ENCODE peak calls at places on chromosomes 12 and 14, in ten cellular contexts. H is uterus; W is A549; I is Panc1; J is CD4-positive, alpha-beta memory T cell; M is cardiac muscle cell; N is BE2C; E is endothelial cell of umbilical vein; L is neural progenitor cell; C is CD4-positive, CD25-positive, alpha-beta regulatory T cell. U is an unnamed sample.

GRCh38 chr12:114799574-114800487 is 115.9 kb upstream of the TBX3 start:
- DNase-seq in H (no peak), W (peak; percentile 44), I (no peak), J (no peak), M (peak; percentile 96), N (peak; percentile 51), E (no peak), L (peak; percentile 71), C (no peak), U (no peak)

GRCh38 chr14:71703477-71703876 is 228.8 kb upstream of the RGS6 start:
- DNase-seq in H (no peak), W (no peak), I (no peak), J (no peak), M (peak; percentile 13), N (no peak), E (no peak), L (peak; percentile 11), C (no peak), U (no peak)

GRCh38 chr12:46493352-46494209 is 121.0 kb upstream of the SLC38A2 start:
- DNase-seq in H (no peak), W (peak; percentile 96), I (peak; percentile 41), J (no peak), M (no peak), N (no peak), E (peak; percentile 47), L (no peak), C (no peak), U (no peak)

GRCh38 chr14:53062856-53063255 is 90.3 kb downstream of the DDHD1 start:
- DNase-seq in H (no peak), W (no peak), I (no peak), J (no peak), M (no peak), N (no peak), E (no peak), L (no peak), C (no peak), U (no peak)

GRCh38 chr14:90275820-90276219 is 19.5 kb downstream of the PSMC1 start:
- DNase-seq in H (no peak), W (no peak), I (no peak), J (no peak), M (no peak), N (no peak), E (peak; percentile 26), L (no peak), C (no peak), U (no peak)

GRCh38 chr12:22283006-22283506 is 51.5 kb downstream of the ST8SIA1 start:
- DNase-seq in H (no peak), W (no peak), I (no peak), J (no peak), M (no peak), N (no peak), E (peak; percentile 95), L (no peak), C (no peak), U (no peak)

GRCh38 chr14:57960946-57961792 is 95.3 kb upstream of the SLC35F4 start:
- DNase-seq in H (no peak), W (no peak), I (no peak), J (no peak), M (no peak), N (no peak), E (no peak), L (no peak), C (no peak), U (no peak)

GRCh38 chr12:75642226-75642625 is 130.8 kb upstream of the KRR1 start:
- DNase-seq in H (no peak), W (no peak), I (no peak), J (no peak), M (no peak), N (no peak), E (no peak), L (no peak), C (no peak), U (no peak)

GRCh38 chr12:39157696-39158342 is 252.4 kb upstream of the CPNE8 start:
- DNase-seq in H (no peak), W (no peak), I (no peak), J (no peak), M (no peak), N (no peak), E (no peak), L (no peak), C (no peak), U (no peak)

GRCh38 chr12:102702447-102703114 is 214.5 kb downstream of the PAH start:
- DNase-seq in H (peak; percentile 53), W (peak; percentile 59), I (no peak), J (peak; percentile 2), M (peak; percentile 28), N (peak; percentile 50), E (peak; percentile 24), L (peak; percentile 37), C (no peak), U (no peak)

GRCh38 chr12:92927055-92927435 is 2.0 kb downstream of the EEA1 start:
- DNase-seq in H (no peak), W (peak; percentile 59), I (no peak), J (no peak), M (peak; percentile 38), N (peak; percentile 29), E (peak; percentile 41), L (peak; percentile 42), C (peak; percentile 4), U (no peak)

GRCh38 chr14:31717294-31718085 is 156.3 kb downstream of the NUBPL start:
- DNase-seq in H (no peak), W (no peak), I (no peak), J (no peak), M (no peak), N (no peak), E (no peak), L (no peak), C (no peak), U (no peak)

GRCh38 chr14:105897725-105898113 is 371.3 kb downstream of the TMEM121 start:
- DNase-seq in H (no peak), W (no peak), I (no peak), J (no peak), M (no peak), N (no peak), E (no peak), L (no peak), C (no peak), U (no peak)
- H3K9me3 ChIP-seq in H (no peaks in the 10 kb centered on the region), W (peaks cover 3% of the 10 kb centered on the region), I (no peaks in the 10 kb centered on the region), J (no peaks in the 10 kb centered on the region), M (no peaks in the 10 kb centered on the region), N (no peaks in the 10 kb centered on the region), E (peaks cover 2% of the 10 kb centered on the region), L (no peaks in the 10 kb centered on the region), C (no peaks in the 10 kb centered on the region), U (no peaks in the 10 kb centered on the region)

DNA sequence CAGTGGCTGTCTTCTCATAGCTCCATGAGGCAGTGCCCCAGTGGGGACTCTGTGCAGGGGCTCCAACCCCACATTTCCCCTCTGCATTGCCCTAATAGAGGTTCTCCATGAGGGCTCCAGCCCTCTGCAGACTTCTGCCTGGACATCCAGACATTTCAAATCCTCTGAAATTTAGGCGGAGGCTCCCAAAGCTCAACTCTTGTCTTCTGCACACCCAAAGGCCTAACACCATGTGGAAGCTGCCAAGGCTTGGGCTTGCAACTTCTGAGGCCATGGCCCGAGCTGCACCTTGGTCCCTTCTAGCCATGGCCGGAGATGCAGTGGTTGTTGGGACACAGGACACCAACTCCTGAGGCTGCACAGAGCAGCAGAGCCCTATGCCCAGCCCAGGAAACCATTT is 20.5 kb upstream of the PPP2R5C start:
- DNase-seq in H (no peak), W (no peak), I (no peak), J (no peak), M (no peak), N (no peak), E (no peak), L (no peak), C (no peak), U (no peak)
- H3K9me3 ChIP-seq in H (no peaks in the 10 kb centered on the region), W (peaks cover 16% of the 10 kb centered on the region), I (no peaks in the 10 kb centered on the region), J (no peaks in the 10 kb centered on the region), M (no peaks in the 10 kb centered on the region), N (no peaks in the 10 kb centered on the region), E (no peaks in the 10 kb centered on the region), L (no peaks in the 10 kb centered on the region), C (peaks cover 19% of the 10 kb centered on the region), U (no peaks in the 10 kb centered on the region)

DNA sequence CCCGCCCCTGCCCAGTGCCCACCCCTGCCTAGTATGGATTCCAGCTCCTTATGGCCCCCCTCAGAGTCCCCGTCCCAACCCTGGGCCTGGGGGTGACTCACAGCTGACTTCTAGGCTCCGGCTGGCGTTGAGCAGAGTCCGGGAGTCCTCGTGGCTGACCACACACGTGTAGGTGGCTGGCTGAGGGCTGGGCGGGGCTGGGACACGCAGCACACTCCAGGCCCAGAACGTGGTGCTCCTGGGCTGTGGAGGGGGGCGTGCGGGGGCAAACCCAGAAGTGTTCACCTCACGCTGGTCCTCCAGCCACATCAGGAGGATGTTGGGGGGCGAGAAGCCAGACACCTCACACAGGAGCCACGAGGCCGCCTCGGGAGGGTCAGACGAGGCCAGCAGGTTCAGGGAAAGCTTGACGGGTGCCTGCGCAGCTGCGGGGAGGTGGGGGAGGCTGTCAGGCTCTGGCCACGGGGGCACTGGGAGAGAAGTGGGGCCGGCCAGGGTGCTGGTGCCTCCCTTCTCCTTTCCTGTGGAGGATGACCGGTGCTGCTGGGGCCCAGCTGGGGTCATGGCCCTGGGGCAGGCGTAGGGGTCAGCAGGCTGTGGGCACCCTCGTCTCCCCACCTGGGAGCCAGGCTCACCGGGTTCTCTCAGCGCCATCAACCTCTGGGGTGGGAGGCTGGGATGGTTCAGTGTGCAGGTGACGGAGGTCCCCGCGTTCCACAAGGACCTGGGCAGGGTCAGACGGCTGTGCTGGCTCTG is 314.1 kb downstream of the TMEM121 start:
- DNase-seq in H (no peak), W (no peak), I (no peak), J (no peak), M (no peak), N (peak; percentile 9), E (no peak), L (no peak), C (no peak), U (no peak)
- H3K9me3 ChIP-seq in H (no peaks in the 10 kb centered on the region), W (no peaks in the 10 kb centered on the region), I (no peaks in the 10 kb centered on the region), J (no peaks in the 10 kb centered on the region), M (no peaks in the 10 kb centered on the region), N (no peaks in the 10 kb centered on the region), E (peaks cover 16% of the 10 kb centered on the region), L (peaks cover 6% of the 10 kb centered on the region), C (no peaks in the 10 kb centered on the region), U (no peaks in the 10 kb centered on the region)

GRCh38 chr12:68094195-68094594 is 65.3 kb downstream of the IFNG start:
- DNase-seq in H (no peak), W (no peak), I (no peak), J (no peak), M (no peak), N (no peak), E (no peak), L (no peak), C (no peak), U (no peak)

GRCh38 chr12:68092976-68093375 is 66.6 kb downstream of the IFNG start:
- DNase-seq in H (no peak), W (no peak), I (no peak), J (no peak), M (no peak), N (no peak), E (no peak), L (no peak), C (no peak), U (no peak)

GRCh38 chr12:68094645-68095395 is 64.7 kb downstream of the IFNG start:
- DNase-seq in H (no peak), W (no peak), I (no peak), J (no peak), M (no peak), N (no peak), E (no peak), L (no peak), C (no peak), U (no peak)

GRCh38 chr12:68086019-68086603 is 73.4 kb downstream of the IFNG start:
- DNase-seq in H (no peak), W (no peak), I (no peak), J (no peak), M (no peak), N (no peak), E (no peak), L (no peak), C (no peak), U (no peak)

GRCh38 chr12:68089101-68089500 is 70.4 kb downstream of the IFNG start:
- DNase-seq in H (no peak), W (no peak), I (no peak), J (no peak), M (no peak), N (no peak), E (no peak), L (no peak), C (no peak), U (no peak)
- H3K9me3 ChIP-seq in H (no peaks in the 10 kb centered on the region), W (peaks cover 10% of the 10 kb centered on the region), I (peaks cover 7% of the 10 kb centered on the region), J (no peaks in the 10 kb centered on the region), M (no peaks in the 10 kb centered on the region), N (no peaks in the 10 kb centered on the region), E (no peaks in the 10 kb centered on the region), L (peaks cover 5% of the 10 kb centered on the region), C (no peaks in the 10 kb centered on the region), U (no peaks in the 10 kb centered on the region)